ENCODE peak calls at places on chromosomes 1 and 21, in five cellular contexts. K is vagina; E is stimulated activated CD4-positive, alpha-beta T cell treated with anti-CD3 and anti-CD28 coated beads, Interleukin-1b, Interleukin-23, amount 100 ng/mL, for 24 hours; L is RWPE1; D is activated T-helper 1 cell treated with Interleukin-2 at 50 U/mL for 16 hours. H is an unnamed sample.

GRCh38 chr1:203076031-203076511 is 9.7 kb downstream of the MYOG start:
- DNase-seq in L (no peak), K (no peak), D (no peak), E (no peak), H (no peak)

GRCh38 chr1:27597036-27597435 is 6.9 kb downstream of the AHDC1 start:
- DNase-seq in L (no peak), K (no peak), D (no peak), E (no peak), H (no peak)

GRCh38 chr1:53848025-53848424 is 9.9 kb upstream of the NDC1 start:
- DNase-seq in L (no peak), D (no peak), E (no peak), K (no peak), H (no peak)

GRCh38 chr1:150365945-150366344 is 2.0 kb downstream of the RPRD2 start:
- DNase-seq in D (no peak), K (no peak), L (no peak), E (no peak), H (no peak)

GRCh38 chr1:99677416-99677815 is 31.5 kb downstream of the PALMD start:
- DNase-seq in K (no peak), D (no peak), E (no peak), L (no peak), H (no peak)

GRCh38 chr1:153348511-153349362 is at the start of gene PGLYRP4:
- DNase-seq in K (peak; percentile 79), E (no peak), D (no peak), L (no peak), H (no peak)

GRCh38 chr1:208782186-208782585 is 538.0 kb upstream of the PLXNA2 start:
- DNase-seq in D (no peak), K (no peak), L (no peak), E (no peak), H (no peak)

GRCh38 chr1:213934642-213935041 is 53.1 kb upstream of the PROX1 start:
- DNase-seq in D (no peak), K (no peak), L (peak; percentile 14), E (no peak), H (no peak)

GRCh38 chr1:230407351-230407750 is 18.8 kb downstream of the PGBD5 start:
- DNase-seq in K (no peak), E (no peak), L (no peak), D (no peak), H (no peak)

GRCh38 chr21:43597052-43597451 is 62.2 kb downstream of the HSF2BP start:
- DNase-seq in D (no peak), L (peak; percentile 59), K (no peak), E (no peak), H (no peak)

GRCh38 chr1:49026230-49026811 is 249.6 kb upstream of the BEND5 start:
- DNase-seq in D (no peak), K (no peak), E (no peak), L (no peak), H (no peak)

GRCh38 chr1:18902523-18903312 is at the start of gene ALDH4A1:
- DNase-seq in K (peak; percentile 99), L (peak; percentile 100), E (peak; percentile 67), D (peak; percentile 86), H (peak; percentile 96)

H was measured in HFF-Myc.